ENCODE peak calls at places on chromosomes 11 and 22, in nine cellular contexts. T is Peyer's patch, O is T-helper 17 cell, M is cardiac muscle cell, D is transverse colon, B is left ventricle myocardium inferior, G is aorta, R is tibial artery, W is HCT116. L is an unnamed sample.
A peak's percentile ranks its signal among the peaks of the same experiment; 100 is the strongest.

GRCh38 chr11:117678651-117679407 is 118.2 kb downstream of the DSCAML1 start:
- DNase-seq in G (no peak), B (no peak), D (no peak), O (no peak), W (no peak), M (no peak), R (no peak), T (no peak), L (no peak)

GRCh38 chr22:32847067-32847491 is 45.6 kb downstream of the TIMP3 start:
- DNase-seq in M (no peak), B (peak; percentile 47), R (peak; percentile 86), T (no peak), O (no peak), D (no peak), W (no peak), G (no peak), L (peak; percentile 45)

GRCh38 chr11:16791494-16791961 is 53.1 kb downstream of the C11orf58 start:
- DNase-seq in D (no peak), M (no peak), O (no peak), B (no peak), W (peak; percentile 62), T (no peak), G (peak; percentile 80), R (peak; percentile 75), L (no peak)

GRCh38 chr22:20606784-20607128 is 99.3 kb downstream of the MED15 start:
- DNase-seq in O (no peak), M (no peak), B (no peak), R (no peak), T (no peak), G (no peak), W (no peak), D (no peak), L (no peak)

GRCh38 chr11:12113294-12113693 is 2.9 kb downstream of the MICAL2 start:
- DNase-seq in T (no peak), W (no peak), M (no peak), G (no peak), R (no peak), D (no peak), B (no peak), O (no peak), L (no peak)

GRCh38 chr11:9206496-9206895 is 58.7 kb downstream of the DENND5A start:
- DNase-seq in O (no peak), M (no peak), G (no peak), W (no peak), R (no peak), T (no peak), B (no peak), D (no peak), L (no peak)

GRCh38 chr11:101010899-101011298 is 118.7 kb downstream of the PGR start:
- DNase-seq in B (no peak), M (no peak), R (no peak), G (no peak), W (no peak), T (no peak), D (no peak), O (no peak), L (no peak)

GRCh38 chr11:32034680-32035079 is 56.2 kb upstream of the RCN1 start:
- DNase-seq in D (no peak), M (no peak), O (no peak), B (no peak), G (no peak), W (no peak), R (no peak), T (no peak), L (no peak)

GRCh38 chr22:32810241-32811133 is 9.0 kb downstream of the TIMP3 start:
- DNase-seq in B (no peak), G (no peak), W (no peak), R (peak; percentile 29), O (no peak), T (no peak), M (peak; percentile 35), D (no peak), L (no peak)

GRCh38 chr11:35218956-35219355 is 80.0 kb downstream of the CD44 start:
- DNase-seq in O (no peak), T (no peak), R (no peak), G (no peak), D (no peak), W (no peak), B (no peak), M (no peak), L (no peak)

GRCh38 chr11:131763193-131763890 is 392.9 kb downstream of the NTM start:
- DNase-seq in T (no peak), O (no peak), B (no peak), M (no peak), R (no peak), W (no peak), G (no peak), D (no peak), L (no peak)

GRCh38 chr11:100329352-100329751 is 357.7 kb upstream of the ARHGAP42 start:
- DNase-seq in M (no peak), T (no peak), B (no peak), D (no peak), R (no peak), W (no peak), O (no peak), G (no peak), L (no peak)

GRCh38 chr11:12329169-12329568 is 48.2 kb upstream of the PARVA start:
- DNase-seq in G (no peak), T (no peak), M (no peak), O (no peak), D (no peak), R (no peak), B (no peak), W (no peak), L (no peak)

GRCh38 chr11:121416909-121417567 is 35.1 kb upstream of the SORL1 start:
- DNase-seq in M (no peak), D (peak; percentile 88), B (peak; percentile 81), T (peak; percentile 72), G (peak; percentile 90), R (peak; percentile 94), O (peak; percentile 35), W (no peak), L (peak; percentile 66)

GRCh38 chr22:44473580-44473979 is 24.5 kb downstream of the RTL6 start:
- DNase-seq in D (no peak), T (no peak), R (no peak), B (no peak), G (no peak), O (no peak), W (no peak), M (no peak), L (no peak)

DNA sequence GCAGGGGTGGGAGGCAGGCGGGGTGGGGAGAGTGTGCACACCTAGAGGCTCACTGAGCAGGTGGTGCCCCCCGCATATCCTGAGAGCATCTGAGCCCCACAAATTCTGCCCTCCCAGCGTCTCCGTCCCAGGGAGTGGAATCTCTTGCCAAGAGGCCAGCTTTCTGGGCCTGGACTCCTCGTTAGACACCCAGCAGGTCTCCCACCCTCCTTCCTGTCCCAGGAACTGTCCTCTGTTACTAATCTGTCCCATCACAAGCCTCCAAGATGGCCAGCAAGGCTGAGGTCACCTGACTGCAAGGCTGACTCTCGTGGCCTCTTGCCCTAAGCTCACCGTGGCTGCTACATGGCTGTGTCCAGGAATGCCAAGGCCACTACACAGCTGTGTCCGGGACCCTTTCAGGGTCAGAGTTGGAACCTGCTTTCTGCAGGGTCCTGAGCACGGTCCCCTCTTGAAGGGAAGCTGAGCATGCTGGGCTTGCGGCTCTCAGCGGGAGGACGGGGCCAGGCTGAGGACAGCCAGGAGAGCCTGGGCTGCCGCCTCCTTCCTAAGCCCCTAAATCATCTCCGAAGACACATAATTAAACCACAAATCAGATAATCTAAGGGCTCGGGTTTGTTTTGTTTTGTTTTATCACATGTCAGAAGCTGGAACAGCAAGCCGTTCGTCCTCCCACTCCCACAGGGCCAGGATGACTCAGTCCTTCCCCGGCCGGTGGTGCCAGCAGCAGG is 1327.3 kb downstream of the TBC1D22A start:
- DNase-seq in G (peak; percentile 81), W (no peak), M (no peak), R (peak; percentile 77), O (no peak), B (peak; percentile 44), T (peak; percentile 39), D (no peak), L (peak; percentile 37)
- H3K9me3 ChIP-seq in G (no peaks in the 10 kb centered on the region), W (no peaks in the 10 kb centered on the region), M (no peaks in the 10 kb centered on the region), R (no peaks in the 10 kb centered on the region), O (no peaks in the 10 kb centered on the region), B (no peaks in the 10 kb centered on the region), T (no peaks in the 10 kb centered on the region), D (no peaks in the 10 kb centered on the region), L (no peaks in the 10 kb centered on the region)

GRCh38 chr11:41659990-41660389 is 200.5 kb upstream of the LRRC4C start:
- DNase-seq in B (no peak), G (no peak), O (no peak), M (peak; percentile 42), D (no peak), R (no peak), T (no peak), W (no peak), L (no peak)

GRCh38 chr11:41665633-41666032 is 206.2 kb upstream of the LRRC4C start:
- DNase-seq in T (no peak), W (no peak), R (no peak), G (no peak), O (no peak), B (no peak), M (no peak), D (no peak), L (no peak)

GRCh38 chr11:41660585-41660984 is 201.1 kb upstream of the LRRC4C start:
- DNase-seq in T (no peak), W (no peak), O (no peak), D (no peak), G (no peak), M (no peak), B (no peak), R (no peak), L (no peak)
- H3K9me3 ChIP-seq in T (no peaks in the 10 kb centered on the region), W (peaks cover 3% of the 10 kb centered on the region), O (no peaks in the 10 kb centered on the region), D (no peaks in the 10 kb centered on the region), G (no peaks in the 10 kb centered on the region), M (no peaks in the 10 kb centered on the region), B (peaks cover 4% of the 10 kb centered on the region), R (no peaks in the 10 kb centered on the region), L (no peaks in the 10 kb centered on the region)

DNA sequence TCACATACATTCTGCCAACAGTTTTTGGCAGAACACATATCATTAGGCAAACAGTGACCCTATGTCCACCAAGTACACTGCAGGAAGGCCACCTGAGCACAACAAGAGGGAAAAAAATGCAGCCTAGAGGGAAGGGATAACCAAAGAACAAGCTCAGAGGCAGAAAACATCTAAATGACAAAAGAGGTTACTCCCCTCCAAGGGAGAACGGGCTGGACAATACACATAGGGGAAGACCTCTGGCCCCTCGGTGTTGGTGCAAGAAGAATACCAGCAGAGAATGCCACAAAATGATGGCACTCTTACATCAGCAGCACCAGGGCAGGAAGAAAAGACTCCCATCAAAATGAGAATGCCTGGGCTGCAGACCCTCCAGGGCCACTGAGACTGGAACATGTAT is 66.6 kb upstream of the OPCML start:
- DNase-seq in W (no peak), M (no peak), D (no peak), T (no peak), O (no peak), B (no peak), R (no peak), G (no peak), L (no peak)
- H3K9me3 ChIP-seq in W (no peaks in the 10 kb centered on the region), M (no peaks in the 10 kb centered on the region), D (no peaks in the 10 kb centered on the region), T (no peaks in the 10 kb centered on the region), O (no peaks in the 10 kb centered on the region), B (no peaks in the 10 kb centered on the region), R (no peaks in the 10 kb centered on the region), G (no peaks in the 10 kb centered on the region), L (no peaks in the 10 kb centered on the region)

DNA sequence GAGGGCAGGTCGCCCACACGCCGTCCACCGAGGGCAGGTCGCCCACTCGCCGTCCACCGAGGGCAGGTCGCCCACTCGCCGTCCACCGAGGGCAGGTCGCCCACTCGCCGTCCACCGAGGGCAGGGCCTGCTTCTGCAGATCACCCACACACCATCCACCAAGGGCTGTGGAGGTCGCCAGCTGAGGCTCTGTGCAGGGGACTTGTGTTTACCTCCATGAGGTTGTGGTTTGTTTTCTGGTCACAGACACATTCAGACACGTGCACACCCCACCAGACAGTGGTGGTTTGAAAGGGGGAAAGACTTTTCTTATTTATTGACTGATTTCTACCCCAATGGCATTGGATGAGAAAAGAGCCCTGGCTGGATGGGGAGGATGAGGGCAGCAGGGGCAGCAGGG is 252.4 kb upstream of the B3GAT1 start:
- DNase-seq in B (no peak), D (no peak), R (peak; percentile 31), G (no peak), M (no peak), O (no peak), T (no peak), W (no peak), L (no peak)
- H3K9me3 ChIP-seq in B (no peaks in the 10 kb centered on the region), D (no peaks in the 10 kb centered on the region), R (no peaks in the 10 kb centered on the region), G (no peaks in the 10 kb centered on the region), M (no peaks in the 10 kb centered on the region), O (no peaks in the 10 kb centered on the region), T (no peaks in the 10 kb centered on the region), W (no peaks in the 10 kb centered on the region), L (no peaks in the 10 kb centered on the region)

L was measured in gastrocnemius medialis.